ENCODE peak calls at places on chromosome 7, in six cellular contexts. W, Z, E, F, A and X are unnamed samples. For H3K4me1, the result is how much of the 10 kb centered on the place peaks cover.

GRCh38 chr7:130793855-130794618 is 60.0 kb upstream of the KLF14 start:
- DNase-seq in W (no peak), Z (no peak), E (no peak), F (no peak), A (peak), X (peak)

GRCh38 chr7:127158659-127159058 is 94.1 kb downstream of the GRM8 start:
- DNase-seq in W (no peak), Z (no peak), E (no peak), F (no peak), A (no peak), X (no peak)

GRCh38 chr7:55241958-55242357 is 123.2 kb upstream of the LANCL2 start:
- DNase-seq in W (no peak), Z (no peak), E (no peak), F (no peak), A (no peak), X (no peak)

GRCh38 chr7:45435846-45436245 is 138.3 kb upstream of the ADCY1 start:
- DNase-seq in W (no peak), Z (no peak), E (peak), F (no peak), A (no peak), X (no peak)

GRCh38 chr7:88480901-88481300 is 174.2 kb upstream of the STEAP4 start:
- DNase-seq in W (no peak), Z (peak), E (no peak), F (peak), A (no peak), X (no peak)

GRCh38 chr7:149753370-149754233 is 19.8 kb downstream of the ZNF467 start:
- DNase-seq in W (no peak), Z (peak), E (peak), F (no peak), A (peak), X (no peak)

GRCh38 chr7:111240371-111240770 is 149.4 kb downstream of the LRRN3 start:
- DNase-seq in W (no peak), Z (no peak), E (no peak), F (no peak), A (no peak), X (no peak)

GRCh38 chr7:35793225-35793579 is 7.7 kb upstream of the SEPTIN7 start:
- DNase-seq in W (no peak), Z (no peak), E (no peak), F (no peak), A (no peak), X (no peak)

GRCh38 chr7:125059861-125060456 is 130.3 kb upstream of the POT1 start:
- DNase-seq in W (no peak), Z (no peak), E (no peak), F (no peak), A (no peak), X (no peak)

GRCh38 chr7:81845628-81846259 is 75.9 kb upstream of the HGF start:
- DNase-seq in W (no peak), Z (no peak), E (no peak), F (no peak), A (no peak), X (no peak)

GRCh38 chr7:154789404-154789803 is 213.5 kb downstream of the PAXIP1 start:
- DNase-seq in W (no peak), Z (no peak), E (no peak), F (no peak), A (peak), X (no peak)

GRCh38 chr7:108603922-108604684 is 34.4 kb downstream of the DNAJB9 start:
- DNase-seq in W (no peak), Z (no peak), E (no peak), F (no peak), A (no peak), X (no peak)

GRCh38 chr7:17601921-17602320 is 303.5 kb downstream of the AHR start:
- DNase-seq in W (no peak), Z (no peak), E (no peak), F (no peak), A (no peak), X (no peak)

GRCh38 chr7:23349484-23350157 is 50.5 kb downstream of the MALSU1 start:
- DNase-seq in W (no peak), Z (no peak), E (no peak), F (no peak), A (peak), X (no peak)

GRCh38 chr7:94540428-94540827 is 30.8 kb downstream of the CASD1 start:
- DNase-seq in W (no peak), Z (no peak), E (no peak), F (no peak), A (no peak), X (no peak)

GRCh38 chr7:85090138-85090537 is 96.7 kb downstream of the SEMA3D start:
- DNase-seq in W (no peak), Z (no peak), E (no peak), F (no peak), A (no peak), X (no peak)

GRCh38 chr7:28575241-28575643 is 162.9 kb downstream of the CREB5 start:
- DNase-seq in W (no peak), Z (no peak), E (no peak), F (no peak), A (no peak), X (no peak)

GRCh38 chr7:42192851-42193456 is 44.1 kb downstream of the GLI3 start:
- DNase-seq in W (no peak), Z (no peak), E (no peak), F (no peak), A (no peak), X (no peak)

GRCh38 chr7:83640731-83641533 is 8.0 kb downstream of the SEMA3E start:
- DNase-seq in W (no peak), Z (no peak), E (no peak), F (no peak), A (no peak), X (no peak)

GRCh38 chr7:12930534-12930933 is 243.1 kb downstream of the ARL4A start:
- DNase-seq in W (no peak), Z (no peak), E (no peak), F (no peak), A (no peak), X (no peak)

GRCh38 chr7:142842251-142842766 is 12.6 kb upstream of the EPHB6 start:
- DNase-seq in W (no peak), Z (no peak), E (no peak), F (no peak), A (no peak), X (no peak)

GRCh38 chr7:115630049-115630448 is 400.5 kb downstream of the TFEC start:
- DNase-seq in W (no peak), Z (no peak), E (no peak), F (no peak), A (no peak), X (no peak)

GRCh38 chr7:151232272-151233110 is at the start of gene CHPF2:
- DNase-seq in W (peak), Z (peak), E (peak), F (peak), A (peak), X (peak)

GRCh38 chr7:94440460-94441039 is 45.9 kb downstream of the COL1A2 start:
- DNase-seq in W (no peak), Z (peak), E (no peak), F (no peak), A (no peak), X (no peak)

GRCh38 chr7:55058314-55058713 is 39.5 kb downstream of the EGFR start:
- DNase-seq in W (no peak), Z (no peak), E (no peak), F (no peak), A (no peak), X (no peak)

DNA sequence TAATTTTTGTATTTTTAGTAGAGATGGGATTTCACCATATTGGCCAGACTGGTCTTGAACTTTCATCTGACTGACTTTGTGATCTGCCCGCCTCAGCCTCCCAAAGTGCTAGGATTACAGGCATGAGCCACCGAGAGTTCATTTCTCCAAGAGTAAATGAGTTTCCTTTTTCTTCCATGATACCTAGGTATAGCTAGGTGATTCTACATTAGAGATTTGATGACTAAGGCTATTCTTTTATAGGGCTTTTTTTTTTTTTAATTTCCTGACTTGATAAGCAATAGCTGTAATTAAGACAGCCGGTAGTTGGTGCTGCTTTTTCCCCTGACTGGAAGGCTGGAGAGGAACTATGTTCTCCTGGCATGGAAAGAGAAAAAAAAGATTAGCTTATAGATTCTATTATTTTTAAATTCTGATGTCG is 3.3 kb downstream of the PTPN12 start:
- DNase-seq in W (no peak), Z (no peak), E (no peak), F (no peak), A (no peak), X (no peak)
- H3K4me3 ChIP-seq in W (no peak), Z (no peak), E (peak), F (no peak), A (no peak), X (no peak)

GRCh38 chr7:129617607-129618006 is 6.1 kb downstream of the NRF1 start:
- DNase-seq in W (no peak), Z (no peak), E (no peak), F (no peak), A (no peak), X (no peak)
- H3K4me1 ChIP-seq in W (under half), Z (under half), E (under half), F (under half), A (under half), X (under half)

DNA sequence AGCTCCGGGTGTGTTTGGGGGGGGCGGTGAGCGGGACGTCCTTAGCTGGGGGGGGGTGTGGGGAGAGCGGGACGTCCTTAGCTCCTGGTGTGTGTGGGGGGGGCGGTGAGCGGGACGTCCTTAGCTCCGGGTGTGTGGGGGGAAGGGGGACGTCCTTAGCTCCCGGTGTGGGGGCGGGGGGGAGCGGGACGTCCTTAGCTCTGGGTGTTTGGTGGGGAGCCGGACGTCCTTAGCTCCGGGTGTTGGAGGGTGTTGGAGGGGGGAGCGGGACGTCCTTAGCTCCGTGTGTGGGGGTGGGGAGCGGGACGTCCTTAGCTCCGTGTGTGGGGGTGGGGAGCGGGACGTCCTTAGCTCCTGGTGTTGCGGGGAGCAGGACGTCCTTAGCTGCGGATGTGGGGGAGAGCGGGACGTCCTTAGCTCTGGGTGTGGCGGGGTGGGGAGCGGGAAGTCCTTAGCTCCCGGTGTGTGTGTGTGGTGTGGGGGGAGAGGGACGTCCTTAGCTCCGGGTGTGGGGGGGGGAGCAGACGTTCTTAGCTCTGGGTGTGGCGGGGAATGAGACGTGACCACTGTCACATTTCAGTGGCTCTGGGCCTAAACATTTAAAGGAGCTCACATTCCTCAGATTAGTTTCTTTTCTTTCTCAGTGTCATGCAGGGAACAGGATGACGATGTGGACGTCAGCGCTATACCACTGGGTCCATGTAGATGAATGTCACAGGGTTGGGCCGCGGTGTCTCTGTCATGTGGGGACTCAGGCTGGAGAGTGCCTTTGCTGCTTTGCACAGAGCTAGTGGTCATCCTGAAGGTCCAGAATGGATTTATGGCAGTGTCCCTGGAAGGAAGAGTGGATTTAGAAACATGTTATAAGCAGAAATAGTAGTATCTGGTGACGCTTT is 7.5 kb downstream of the DYNC2I1 start:
- DNase-seq in W (peak), Z (peak), E (peak), F (peak), A (peak), X (peak)
- TF ChIP-seq POLR2A in W (no peak), Z (peak), E (no peak), F (no peak), A (no peak), X (no peak)

DNA sequence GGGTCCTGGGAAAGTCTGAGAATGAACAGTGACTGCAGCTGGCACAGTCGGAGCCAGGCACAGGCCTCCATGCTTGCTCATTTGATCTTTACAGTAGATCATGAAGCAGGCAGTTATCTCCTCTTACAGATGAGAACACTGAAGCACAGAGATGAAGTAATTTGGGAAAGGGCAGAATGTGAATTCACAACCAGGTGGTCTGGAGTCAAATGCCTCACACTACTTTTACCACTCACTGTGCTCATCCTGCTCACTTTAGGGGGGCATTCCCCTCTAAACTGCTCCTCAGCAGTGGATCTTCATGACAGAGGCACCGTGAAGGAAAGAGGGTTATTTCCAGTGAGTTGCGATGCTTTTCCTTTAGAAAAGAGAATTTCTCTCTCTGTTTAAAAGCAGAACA is 15.1 kb downstream of the SNX10 start:
- DNase-seq in W (no peak), Z (no peak), E (no peak), F (no peak), A (no peak), X (no peak)
- H3K4me3 ChIP-seq in W (no peak), Z (no peak), E (no peak), F (no peak), A (no peak), X (no peak)

DNA sequence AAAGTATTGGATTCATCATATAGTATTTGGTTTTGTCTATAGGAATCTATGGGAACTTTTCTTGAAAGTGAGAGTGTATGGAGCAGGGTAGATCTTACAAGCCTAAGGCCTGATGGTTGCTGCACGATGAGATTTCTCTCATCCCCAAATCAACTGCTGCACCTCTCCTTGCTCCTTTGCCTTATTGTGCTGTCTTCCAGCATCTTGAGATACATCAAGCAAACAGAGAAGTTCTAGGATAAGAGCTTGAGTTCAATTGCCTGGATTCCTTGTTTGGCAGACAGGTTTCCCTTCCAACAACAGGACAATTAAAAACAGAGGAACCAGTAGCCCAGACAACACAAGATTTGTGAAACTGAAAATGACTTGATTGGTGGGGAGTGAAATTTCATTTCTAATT is 56.6 kb downstream of the CPED1 start:
- DNase-seq in W (no peak), Z (no peak), E (no peak), F (no peak), A (no peak), X (no peak)
- H3K4me1 ChIP-seq in W (under half), Z (under half), E (under half), F (under half), A (under half), X (under half)